ENCODE peak calls at places on chromosomes 1 and 21, in four cellular contexts. V, N, X and T are unnamed samples.

GRCh38 chr1:91624331-91624730 is 123.7 kb downstream of the CDC7 start:
- DNase-seq in V (no peak), N (no peak), X (no peak), T (no peak)

GRCh38 chr1:48761411-48761810 is 15.3 kb downstream of the BEND5 start:
- DNase-seq in V (no peak), N (no peak), X (no peak), T (no peak)

GRCh38 chr1:36831171-36831810 is 203.0 kb downstream of the GRIK3 start:
- DNase-seq in V (no peak), N (no peak), X (peak; percentile 49), T (no peak)

GRCh38 chr1:34028381-34029055 is 136.5 kb downstream of the CSMD2 start:
- DNase-seq in V (no peak), N (no peak), X (no peak), T (no peak)

GRCh38 chr1:28322209-28322608 is 6.6 kb upstream of the MED18 start:
- DNase-seq in V (no peak), N (no peak), X (no peak), T (no peak)

GRCh38 chr1:12715896-12716437 is at the start of gene AADACL3:
- DNase-seq in V (no peak), N (no peak), X (no peak), T (no peak)

GRCh38 chr1:46496505-46496904 is 6.9 kb downstream of the DMBX1 start:
- DNase-seq in V (peak; percentile 18), N (no peak), X (no peak), T (no peak)

GRCh38 chr1:86380257-86380861 is 15.8 kb downstream of the ODF2L start:
- DNase-seq in V (no peak), N (no peak), X (no peak), T (peak; percentile 67)

GRCh38 chr1:246417152-246417812 is 89.8 kb downstream of the SMYD3 start:
- DNase-seq in V (no peak), N (no peak), X (no peak), T (peak; percentile 73)

GRCh38 chr1:160168609-160169369 is 17.4 kb downstream of the ATP1A4 start:
- DNase-seq in V (no peak), N (no peak), X (no peak), T (no peak)

GRCh38 chr21:31181089-31181757 is 142.9 kb upstream of the KRTAP19-8 start:
- DNase-seq in V (no peak), N (no peak), X (no peak), T (no peak)

GRCh38 chr21:27269646-27270045 is 302.8 kb upstream of the ADAMTS5 start:
- DNase-seq in V (no peak), N (no peak), X (no peak), T (peak; percentile 90)

GRCh38 chr1:120178799-120179419 is 2.6 kb upstream of the SEC22B start:
- DNase-seq in V (no peak), N (no peak), X (no peak), T (peak; percentile 43)

GRCh38 chr21:43733529-43734071 is 14.7 kb downstream of the PDXK start:
- DNase-seq in V (peak; percentile 49), N (no peak), X (no peak), T (peak; percentile 31)

GRCh38 chr1:9861371-9861770 is 37.6 kb upstream of the CLSTN1 start:
- DNase-seq in V (no peak), N (no peak), X (no peak), T (no peak)

GRCh38 chr1:25615563-25616079 is 970 bp upstream of the MAN1C1 start:
- DNase-seq in V (no peak), N (no peak), X (no peak), T (no peak)

GRCh38 chr1:228154685-228155571 is 5.2 kb downstream of the GJC2 start:
- DNase-seq in V (peak; percentile 43), N (no peak), X (peak; percentile 67), T (no peak)

GRCh38 chr1:115717541-115717940 is 51.0 kb downstream of the CASQ2 start:
- DNase-seq in V (peak; percentile 54), N (peak; percentile 47), X (no peak), T (peak; percentile 22)

GRCh38 chr1:156062189-156062588 is 1.2 kb downstream of the RAB25 start:
- DNase-seq in V (no peak), N (no peak), X (no peak), T (no peak)

GRCh38 chr1:165069829-165070228 is 286.7 kb downstream of the LMX1A start:
- DNase-seq in V (no peak), N (no peak), X (no peak), T (no peak)